ENCODE peak calls at places on chromosomes 12 and 14, in six cellular contexts. One of them, this sample, is unnamed.

GRCh38 chr12:5736016-5736415 is 209.0 kb downstream of the ANO2 start:
- DNase-seq in HuH-7.5: no peak
- DNase-seq in left ventricle myocardium inferior: no peak
- DNase-seq in MCF 10A: no peak
- DNase-seq in brain pericyte: no peak
- DNase-seq in DMS 273 treated with DMSO at 0.1 percent for 48 hours: no peak
- DNase-seq in this sample: no peak

GRCh38 chr12:52141875-52142274 is 49.9 kb downstream of the KRT80 start:
- DNase-seq in left ventricle myocardium inferior: no peak
- DNase-seq in DMS 273 treated with DMSO at 0.1 percent for 48 hours: no peak
- DNase-seq in HuH-7.5: no peak
- DNase-seq in brain pericyte: no peak
- DNase-seq in MCF 10A: no peak
- DNase-seq in this sample: no peak

GRCh38 chr12:131672941-131673330 is 38.0 kb upstream of the SFSWAP start:
- DNase-seq in HuH-7.5: no peak
- DNase-seq in DMS 273 treated with DMSO at 0.1 percent for 48 hours: no peak
- DNase-seq in MCF 10A: no peak
- DNase-seq in brain pericyte: no peak
- DNase-seq in left ventricle myocardium inferior: no peak
- DNase-seq in this sample: no peak

GRCh38 chr12:26845057-26845666 is 12.2 kb upstream of the ITPR2 start:
- DNase-seq in HuH-7.5: no peak
- DNase-seq in DMS 273 treated with DMSO at 0.1 percent for 48 hours: no peak
- DNase-seq in left ventricle myocardium inferior: peak
- DNase-seq in brain pericyte: no peak
- DNase-seq in MCF 10A: peak
- DNase-seq in this sample: peak

GRCh38 chr12:49648722-49649032 is 25.3 kb downstream of the PRPF40B start:
- DNase-seq in DMS 273 treated with DMSO at 0.1 percent for 48 hours: no peak
- DNase-seq in MCF 10A: no peak
- DNase-seq in left ventricle myocardium inferior: no peak
- DNase-seq in HuH-7.5: no peak
- DNase-seq in brain pericyte: no peak
- DNase-seq in this sample: no peak

GRCh38 chr14:74476607-74477006 is 16.5 kb downstream of the NPC2 start:
- DNase-seq in DMS 273 treated with DMSO at 0.1 percent for 48 hours: no peak
- DNase-seq in MCF 10A: no peak
- DNase-seq in brain pericyte: no peak
- DNase-seq in HuH-7.5: no peak
- DNase-seq in left ventricle myocardium inferior: no peak
- DNase-seq in this sample: no peak

GRCh38 chr12:46265734-46266133 is 3.1 kb downstream of the SLC38A1 start:
- DNase-seq in HuH-7.5: no peak
- DNase-seq in left ventricle myocardium inferior: no peak
- DNase-seq in MCF 10A: no peak
- DNase-seq in brain pericyte: no peak
- DNase-seq in DMS 273 treated with DMSO at 0.1 percent for 48 hours: no peak
- DNase-seq in this sample: no peak

GRCh38 chr14:91012050-91012449 is 48.4 kb downstream of the RPS6KA5 start:
- DNase-seq in left ventricle myocardium inferior: no peak
- DNase-seq in DMS 273 treated with DMSO at 0.1 percent for 48 hours: no peak
- DNase-seq in HuH-7.5: no peak
- DNase-seq in brain pericyte: no peak
- DNase-seq in MCF 10A: no peak
- DNase-seq in this sample: no peak

GRCh38 chr14:104288272-104288671 is 149.9 kb downstream of the KIF26A start:
- DNase-seq in left ventricle myocardium inferior: peak
- DNase-seq in HuH-7.5: no peak
- DNase-seq in MCF 10A: no peak
- DNase-seq in brain pericyte: no peak
- DNase-seq in DMS 273 treated with DMSO at 0.1 percent for 48 hours: no peak
- DNase-seq in this sample: no peak

GRCh38 chr12:62817556-62818271 is 117.2 kb downstream of the PPM1H start:
- DNase-seq in HuH-7.5: no peak
- DNase-seq in DMS 273 treated with DMSO at 0.1 percent for 48 hours: no peak
- DNase-seq in left ventricle myocardium inferior: no peak
- DNase-seq in brain pericyte: peak
- DNase-seq in MCF 10A: peak
- DNase-seq in this sample: peak

GRCh38 chr12:240566-240965 is 22.1 kb downstream of the SLC6A13 start:
- DNase-seq in left ventricle myocardium inferior: no peak
- DNase-seq in MCF 10A: no peak
- DNase-seq in brain pericyte: no peak
- DNase-seq in DMS 273 treated with DMSO at 0.1 percent for 48 hours: no peak
- DNase-seq in HuH-7.5: no peak
- DNase-seq in this sample: no peak

GRCh38 chr12:1530592-1531159 is 63.7 kb downstream of the FBXL14 start:
- DNase-seq in left ventricle myocardium inferior: no peak
- DNase-seq in brain pericyte: no peak
- DNase-seq in DMS 273 treated with DMSO at 0.1 percent for 48 hours: no peak
- DNase-seq in HuH-7.5: no peak
- DNase-seq in MCF 10A: no peak
- DNase-seq in this sample: no peak

GRCh38 chr12:85424581-85425348 is 144.7 kb downstream of the ALX1 start:
- DNase-seq in HuH-7.5: no peak
- DNase-seq in left ventricle myocardium inferior: no peak
- DNase-seq in DMS 273 treated with DMSO at 0.1 percent for 48 hours: no peak
- DNase-seq in brain pericyte: no peak
- DNase-seq in MCF 10A: peak
- DNase-seq in this sample: peak

GRCh38 chr14:96660667-96661066 is 136.5 kb upstream of the VRK1 start:
- DNase-seq in left ventricle myocardium inferior: no peak
- DNase-seq in DMS 273 treated with DMSO at 0.1 percent for 48 hours: no peak
- DNase-seq in brain pericyte: no peak
- DNase-seq in MCF 10A: no peak
- DNase-seq in HuH-7.5: no peak
- DNase-seq in this sample: no peak

GRCh38 chr14:43900173-43900655 is 606.9 kb downstream of the FSCB start:
- DNase-seq in MCF 10A: no peak
- DNase-seq in DMS 273 treated with DMSO at 0.1 percent for 48 hours: no peak
- DNase-seq in brain pericyte: no peak
- DNase-seq in HuH-7.5: no peak
- DNase-seq in left ventricle myocardium inferior: no peak
- DNase-seq in this sample: no peak

GRCh38 chr14:95707327-95707726 is 6.6 kb downstream of the TCL1A start:
- DNase-seq in brain pericyte: no peak
- DNase-seq in DMS 273 treated with DMSO at 0.1 percent for 48 hours: no peak
- DNase-seq in HuH-7.5: no peak
- DNase-seq in MCF 10A: no peak
- DNase-seq in left ventricle myocardium inferior: no peak
- DNase-seq in this sample: no peak

GRCh38 chr12:4133636-4134433 is 139.7 kb upstream of the CCND2 start:
- DNase-seq in MCF 10A: no peak
- DNase-seq in left ventricle myocardium inferior: no peak
- DNase-seq in DMS 273 treated with DMSO at 0.1 percent for 48 hours: no peak
- DNase-seq in HuH-7.5: no peak
- DNase-seq in brain pericyte: no peak
- DNase-seq in this sample: no peak

GRCh38 chr14:96525452-96525851 is 23.3 kb downstream of the PAPOLA start:
- DNase-seq in MCF 10A: no peak
- DNase-seq in DMS 273 treated with DMSO at 0.1 percent for 48 hours: no peak
- DNase-seq in brain pericyte: no peak
- DNase-seq in HuH-7.5: no peak
- DNase-seq in left ventricle myocardium inferior: no peak
- DNase-seq in this sample: no peak

GRCh38 chr12:60205500-60205899 is 609.7 kb downstream of the SLC16A7 start:
- DNase-seq in left ventricle myocardium inferior: no peak
- DNase-seq in DMS 273 treated with DMSO at 0.1 percent for 48 hours: peak
- DNase-seq in brain pericyte: no peak
- DNase-seq in HuH-7.5: no peak
- DNase-seq in MCF 10A: peak
- DNase-seq in this sample: peak

GRCh38 chr12:47560408-47560807 is 145.4 kb downstream of the RPAP3 start:
- DNase-seq in left ventricle myocardium inferior: no peak
- DNase-seq in MCF 10A: no peak
- DNase-seq in HuH-7.5: no peak
- DNase-seq in brain pericyte: no peak
- DNase-seq in DMS 273 treated with DMSO at 0.1 percent for 48 hours: no peak
- DNase-seq in this sample: no peak

GRCh38 chr14:56195727-56196126 is 77.5 kb downstream of the PELI2 start:
- DNase-seq in left ventricle myocardium inferior: no peak
- DNase-seq in MCF 10A: no peak
- DNase-seq in brain pericyte: no peak
- DNase-seq in HuH-7.5: no peak
- DNase-seq in DMS 273 treated with DMSO at 0.1 percent for 48 hours: peak
- DNase-seq in this sample: peak

GRCh38 chr14:87489196-87489819 is 503.7 kb downstream of the GALC start:
- DNase-seq in left ventricle myocardium inferior: no peak
- DNase-seq in brain pericyte: no peak
- DNase-seq in HuH-7.5: no peak
- DNase-seq in MCF 10A: no peak
- DNase-seq in DMS 273 treated with DMSO at 0.1 percent for 48 hours: no peak
- DNase-seq in this sample: no peak

GRCh38 chr14:39175445-39176262 is 600 bp downstream of the PNN start:
- DNase-seq in MCF 10A: peak
- DNase-seq in DMS 273 treated with DMSO at 0.1 percent for 48 hours: no peak
- DNase-seq in left ventricle myocardium inferior: peak
- DNase-seq in brain pericyte: no peak
- DNase-seq in HuH-7.5: no peak
- DNase-seq in this sample: peak

GRCh38 chr14:20671597-20672283 is 12.6 kb upstream of the RNASE4 start:
- DNase-seq in left ventricle myocardium inferior: no peak
- DNase-seq in HuH-7.5: no peak
- DNase-seq in MCF 10A: no peak
- DNase-seq in DMS 273 treated with DMSO at 0.1 percent for 48 hours: no peak
- DNase-seq in brain pericyte: no peak
- DNase-seq in this sample: no peak

GRCh38 chr12:104890463-104891096 is 67.5 kb downstream of the SLC41A2 start:
- DNase-seq in MCF 10A: no peak
- DNase-seq in left ventricle myocardium inferior: no peak
- DNase-seq in DMS 273 treated with DMSO at 0.1 percent for 48 hours: no peak
- DNase-seq in brain pericyte: no peak
- DNase-seq in HuH-7.5: no peak
- DNase-seq in this sample: peak

GRCh38 chr12:106001819-106002218 is 136.9 kb downstream of the NUAK1 start:
- DNase-seq in DMS 273 treated with DMSO at 0.1 percent for 48 hours: no peak
- DNase-seq in MCF 10A: peak
- DNase-seq in left ventricle myocardium inferior: no peak
- DNase-seq in brain pericyte: no peak
- DNase-seq in HuH-7.5: no peak
- DNase-seq in this sample: no peak

GRCh38 chr12:6443361-6443983 is 1.3 kb upstream of the CD27 start:
- DNase-seq in MCF 10A: no peak
- DNase-seq in DMS 273 treated with DMSO at 0.1 percent for 48 hours: no peak
- DNase-seq in brain pericyte: no peak
- DNase-seq in HuH-7.5: no peak
- DNase-seq in left ventricle myocardium inferior: no peak
- DNase-seq in this sample: no peak

GRCh38 chr14:59677771-59678211 is 101.2 kb upstream of the CCDC175 start:
- DNase-seq in HuH-7.5: no peak
- DNase-seq in left ventricle myocardium inferior: no peak
- DNase-seq in DMS 273 treated with DMSO at 0.1 percent for 48 hours: no peak
- DNase-seq in brain pericyte: no peak
- DNase-seq in MCF 10A: peak
- DNase-seq in this sample: no peak